ENCODE peak calls at places on chromosome X, in five cellular contexts. One of them, this sample, is unnamed.

GRCh38 chrX:45007598-45007997 is 134.6 kb downstream of the KDM6A start:
- DNase-seq in DMS53: no peak
- DNase-seq in adrenal gland: no peak
- DNase-seq in T-helper 2 cell: no peak
- DNase-seq in activated CD8-positive, alpha-beta memory T cell treated with anti-CD3 and anti-CD28 coated beads for 1 hour: no peak
- DNase-seq in this sample: no peak

GRCh38 chrX:104310657-104311056 is 55.9 kb upstream of the ESX1 start:
- DNase-seq in adrenal gland: no peak
- DNase-seq in DMS53: no peak
- DNase-seq in T-helper 2 cell: no peak
- DNase-seq in activated CD8-positive, alpha-beta memory T cell treated with anti-CD3 and anti-CD28 coated beads for 1 hour: no peak
- DNase-seq in this sample: no peak

GRCh38 chrX:39757971-39758370 is 339.8 kb downstream of the BCOR start:
- DNase-seq in activated CD8-positive, alpha-beta memory T cell treated with anti-CD3 and anti-CD28 coated beads for 1 hour: no peak
- DNase-seq in DMS53: no peak
- DNase-seq in adrenal gland: no peak
- DNase-seq in T-helper 2 cell: no peak
- DNase-seq in this sample: no peak

GRCh38 chrX:50704987-50705386 is 109.0 kb downstream of the SHROOM4 start:
- DNase-seq in adrenal gland: no peak
- DNase-seq in DMS53: no peak
- DNase-seq in T-helper 2 cell: no peak
- DNase-seq in activated CD8-positive, alpha-beta memory T cell treated with anti-CD3 and anti-CD28 coated beads for 1 hour: no peak
- DNase-seq in this sample: no peak

GRCh38 chrX:103157511-103158316 is 57.2 kb upstream of the BEX4 start:
- DNase-seq in T-helper 2 cell: no peak
- DNase-seq in adrenal gland: peak; percentile 17
- DNase-seq in DMS53: peak; percentile 58
- DNase-seq in activated CD8-positive, alpha-beta memory T cell treated with anti-CD3 and anti-CD28 coated beads for 1 hour: no peak
- DNase-seq in this sample: no peak

GRCh38 chrX:118839334-118839958 is 15.8 kb downstream of the ZCCHC12 start:
- DNase-seq in adrenal gland: peak; percentile 89
- DNase-seq in activated CD8-positive, alpha-beta memory T cell treated with anti-CD3 and anti-CD28 coated beads for 1 hour: peak; percentile 17
- DNase-seq in T-helper 2 cell: peak; percentile 11
- DNase-seq in DMS53: peak; percentile 84
- DNase-seq in this sample: peak; percentile 45

GRCh38 chrX:108664701-108665100 is 71.7 kb downstream of the IRS4 start:
- DNase-seq in adrenal gland: no peak
- DNase-seq in DMS53: no peak
- DNase-seq in T-helper 2 cell: no peak
- DNase-seq in activated CD8-positive, alpha-beta memory T cell treated with anti-CD3 and anti-CD28 coated beads for 1 hour: no peak
- DNase-seq in this sample: no peak

GRCh38 chrX:87961471-87961870 is 443.9 kb downstream of the KLHL4 start:
- DNase-seq in adrenal gland: no peak
- DNase-seq in activated CD8-positive, alpha-beta memory T cell treated with anti-CD3 and anti-CD28 coated beads for 1 hour: no peak
- DNase-seq in DMS53: peak; percentile 66
- DNase-seq in T-helper 2 cell: no peak
- DNase-seq in this sample: no peak

GRCh38 chrX:84168574-84168973 is 19.4 kb downstream of the RPS6KA6 start:
- DNase-seq in activated CD8-positive, alpha-beta memory T cell treated with anti-CD3 and anti-CD28 coated beads for 1 hour: no peak
- DNase-seq in DMS53: peak; percentile 5
- DNase-seq in T-helper 2 cell: no peak
- DNase-seq in adrenal gland: no peak
- DNase-seq in this sample: no peak

GRCh38 chrX:9573282-9574106 is 108.6 kb downstream of the TBL1X start:
- DNase-seq in activated CD8-positive, alpha-beta memory T cell treated with anti-CD3 and anti-CD28 coated beads for 1 hour: no peak
- DNase-seq in DMS53: peak; percentile 78
- DNase-seq in T-helper 2 cell: no peak
- DNase-seq in adrenal gland: no peak
- DNase-seq in this sample: no peak

GRCh38 chrX:41332005-41332404 is 2.0 kb upstream of the DDX3X start:
- DNase-seq in activated CD8-positive, alpha-beta memory T cell treated with anti-CD3 and anti-CD28 coated beads for 1 hour: no peak
- DNase-seq in T-helper 2 cell: no peak
- DNase-seq in adrenal gland: no peak
- DNase-seq in DMS53: peak; percentile 57
- DNase-seq in this sample: no peak

GRCh38 chrX:78619829-78620228 is 39.3 kb downstream of the RTL3 start:
- DNase-seq in activated CD8-positive, alpha-beta memory T cell treated with anti-CD3 and anti-CD28 coated beads for 1 hour: no peak
- DNase-seq in adrenal gland: no peak
- DNase-seq in T-helper 2 cell: no peak
- DNase-seq in DMS53: no peak
- DNase-seq in this sample: no peak

GRCh38 chrX:87727615-87728014 is 210.0 kb downstream of the KLHL4 start:
- DNase-seq in adrenal gland: no peak
- DNase-seq in activated CD8-positive, alpha-beta memory T cell treated with anti-CD3 and anti-CD28 coated beads for 1 hour: no peak
- DNase-seq in T-helper 2 cell: no peak
- DNase-seq in DMS53: peak; percentile 65
- DNase-seq in this sample: no peak

GRCh38 chrX:71599965-71600364 is 18.3 kb downstream of the CXCR3 start:
- DNase-seq in activated CD8-positive, alpha-beta memory T cell treated with anti-CD3 and anti-CD28 coated beads for 1 hour: no peak
- DNase-seq in DMS53: no peak
- DNase-seq in adrenal gland: peak; percentile 44
- DNase-seq in T-helper 2 cell: no peak
- DNase-seq in this sample: no peak

GRCh38 chrX:154473683-154474082 is 5.4 kb downstream of the LAGE3 start:
- DNase-seq in DMS53: no peak
- DNase-seq in adrenal gland: no peak
- DNase-seq in T-helper 2 cell: no peak
- DNase-seq in activated CD8-positive, alpha-beta memory T cell treated with anti-CD3 and anti-CD28 coated beads for 1 hour: no peak
- DNase-seq in this sample: no peak

GRCh38 chrX:153302796-153303195 is 18.8 kb downstream of the PNMA6F start:
- DNase-seq in adrenal gland: no peak
- DNase-seq in activated CD8-positive, alpha-beta memory T cell treated with anti-CD3 and anti-CD28 coated beads for 1 hour: no peak
- DNase-seq in T-helper 2 cell: no peak
- DNase-seq in DMS53: no peak
- DNase-seq in this sample: no peak

GRCh38 chrX:118116308-118117068 is at the start of gene KLHL13:
- DNase-seq in activated CD8-positive, alpha-beta memory T cell treated with anti-CD3 and anti-CD28 coated beads for 1 hour: no peak
- DNase-seq in T-helper 2 cell: no peak
- DNase-seq in DMS53: peak; percentile 71
- DNase-seq in adrenal gland: peak; percentile 56
- DNase-seq in this sample: peak; percentile 21

GRCh38 chrX:20309796-20310195 is 43.1 kb upstream of the RPS6KA3 start:
- DNase-seq in adrenal gland: no peak
- DNase-seq in DMS53: no peak
- DNase-seq in T-helper 2 cell: no peak
- DNase-seq in activated CD8-positive, alpha-beta memory T cell treated with anti-CD3 and anti-CD28 coated beads for 1 hour: no peak
- DNase-seq in this sample: no peak

GRCh38 chrX:121000589-121000988 is 15.0 kb upstream of the CT47A1 start:
- DNase-seq in adrenal gland: no peak
- DNase-seq in T-helper 2 cell: no peak
- DNase-seq in activated CD8-positive, alpha-beta memory T cell treated with anti-CD3 and anti-CD28 coated beads for 1 hour: no peak
- DNase-seq in DMS53: peak; percentile 58
- DNase-seq in this sample: no peak

GRCh38 chrX:1606476-1606875 is 8.4 kb upstream of the ASMT start:
- DNase-seq in T-helper 2 cell: no peak
- DNase-seq in activated CD8-positive, alpha-beta memory T cell treated with anti-CD3 and anti-CD28 coated beads for 1 hour: no peak
- DNase-seq in DMS53: no peak
- DNase-seq in adrenal gland: no peak
- DNase-seq in this sample: no peak

GRCh38 chrX:38151426-38151825 is 69.2 kb downstream of the SRPX start:
- DNase-seq in DMS53: no peak
- DNase-seq in activated CD8-positive, alpha-beta memory T cell treated with anti-CD3 and anti-CD28 coated beads for 1 hour: no peak
- DNase-seq in adrenal gland: no peak
- DNase-seq in T-helper 2 cell: no peak
- DNase-seq in this sample: no peak